ENCODE peak calls at places on chromosomes 4 and X, in four cellular contexts. H is SK-N-SH, I is HepG2, U is WTC11. X is an unnamed sample.

GRCh38 chr4:15778742-15779231 is 659 bp downstream of the CD38 start:
- DNase-seq in H (no peak), I (no peak), U (peak), X (no peak)

GRCh38 chrX:86121916-86122315 is 26.3 kb upstream of the DACH2 start:
- DNase-seq in H (no peak), I (no peak), U (peak), X (no peak)

GRCh38 chr4:126737899-126738526 is 894.7 kb upstream of the INTU start:
- DNase-seq in H (no peak), I (no peak), U (no peak), X (peak)

GRCh38 chrX:123961268-123962005 is at the start of gene STAG2:
- DNase-seq in H (peak), I (peak), U (peak), X (peak)

GRCh38 chr4:74608151-74608949 is 163.4 kb downstream of the AREG start:
- DNase-seq in H (no peak), I (no peak), U (no peak), X (no peak)

GRCh38 chr4:8544741-8545438 is 35.3 kb upstream of the GPR78 start:
- DNase-seq in H (no peak), I (no peak), U (no peak), X (no peak)

GRCh38 chr4:114250439-114250891 is 271.0 kb upstream of the ARSJ start:
- DNase-seq in H (no peak), I (no peak), U (no peak), X (no peak)

GRCh38 chr4:11675051-11675800 is 246.5 kb upstream of the HS3ST1 start:
- DNase-seq in H (no peak), I (no peak), U (no peak), X (no peak)

GRCh38 chr4:175891863-175892262 is 79.8 kb upstream of the GPM6A start:
- DNase-seq in H (peak), I (peak), U (no peak), X (no peak)

GRCh38 chr4:8191136-8191747 is 7.8 kb upstream of the SH3TC1 start:
- DNase-seq in H (no peak), I (peak), U (no peak), X (peak)

GRCh38 chr4:98929341-98930267 is 671 bp upstream of the EIF4E start:
- DNase-seq in H (peak), I (peak), U (peak), X (peak)

DNA sequence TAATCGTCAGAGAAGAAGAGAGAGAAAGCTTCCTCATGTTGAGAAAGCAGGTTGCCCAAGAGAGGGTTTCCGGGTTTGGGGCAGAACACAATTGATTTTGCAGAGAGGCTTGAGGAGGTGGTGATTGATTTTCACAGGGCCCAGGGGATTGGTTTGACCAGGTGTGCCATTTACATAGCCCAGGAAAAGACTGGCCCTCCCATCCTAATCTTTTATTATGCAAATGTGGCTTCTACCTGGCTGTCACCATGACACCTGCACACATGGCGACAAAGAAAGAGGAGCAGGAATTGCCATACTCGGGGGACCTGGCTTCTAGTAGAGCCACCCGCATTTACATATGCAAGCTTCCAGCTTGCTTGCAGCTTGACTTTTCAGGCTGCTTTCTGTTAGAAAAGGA is 405.3 kb downstream of the PPP4R3C start:
- DNase-seq in H (no peak), I (no peak), U (peak), X (no peak)
- TF ChIP-seq FOXJ3 in H (no peak), I (no peak), U (no peak), X (no peak)

GRCh38 chr4:158722291-158722916 is 792 bp downstream of the PPID start:
- DNase-seq in H (peak), I (peak), U (no peak), X (peak)
- TF ChIP-seq FOXJ3 in H (no peak), I (no peak), U (no peak), X (no peak)

GRCh38 chrX:129925305-129926092 is 19.5 kb downstream of the UTP14A start:
- DNase-seq in H (peak), I (peak), U (peak), X (peak)
- TF ChIP-seq FOXJ3 in H (no peak), I (no peak), U (no peak), X (no peak)

GRCh38 chr4:61201562-61202099 is 1.5 kb downstream of the ADGRL3 start:
- DNase-seq in H (peak), I (no peak), U (no peak), X (no peak)

GRCh38 chr4:61202100-61202637 is 2.0 kb downstream of the ADGRL3 start:
- DNase-seq in H (peak), I (no peak), U (peak), X (no peak)

GRCh38 chr4:61199869-61200194 is 294 bp upstream of the ADGRL3 start:
- DNase-seq in H (no peak), I (no peak), U (no peak), X (no peak)

GRCh38 chr4:61200195-61200990 is at the start of gene ADGRL3:
- DNase-seq in H (peak), I (no peak), U (peak), X (peak)

DNA sequence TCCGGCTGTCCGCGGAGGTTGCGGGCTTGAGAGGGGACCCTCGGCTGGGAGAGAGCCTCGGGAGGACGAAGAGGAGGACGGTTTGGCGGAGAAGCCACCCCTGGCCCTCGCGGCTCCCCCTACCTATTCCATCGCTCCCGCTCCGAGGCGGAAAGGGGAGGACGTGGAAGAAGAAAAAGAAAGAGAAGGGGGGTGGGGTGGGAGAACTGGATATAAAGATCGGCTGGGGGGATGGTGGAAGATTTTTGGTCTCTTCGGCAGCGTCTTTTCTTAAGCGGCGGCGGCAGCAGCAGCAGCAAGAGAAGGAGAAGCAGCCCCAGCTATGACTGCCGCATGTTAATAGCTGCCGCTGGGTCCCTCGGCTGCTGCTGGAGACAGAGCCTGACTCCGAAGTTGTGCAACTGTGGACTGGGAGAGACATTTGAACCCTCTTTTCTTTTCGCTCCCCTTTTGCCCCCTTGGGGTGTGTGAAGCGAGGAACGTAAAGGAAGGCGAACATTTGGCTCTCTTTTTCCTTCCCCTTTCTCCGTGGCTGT is 933 bp downstream of the ADGRL3 start:
- DNase-seq in H (peak), I (no peak), U (peak), X (no peak)
- TF ChIP-seq FOXJ3 in H (no peak), I (no peak), U (no peak), X (no peak)

DNA sequence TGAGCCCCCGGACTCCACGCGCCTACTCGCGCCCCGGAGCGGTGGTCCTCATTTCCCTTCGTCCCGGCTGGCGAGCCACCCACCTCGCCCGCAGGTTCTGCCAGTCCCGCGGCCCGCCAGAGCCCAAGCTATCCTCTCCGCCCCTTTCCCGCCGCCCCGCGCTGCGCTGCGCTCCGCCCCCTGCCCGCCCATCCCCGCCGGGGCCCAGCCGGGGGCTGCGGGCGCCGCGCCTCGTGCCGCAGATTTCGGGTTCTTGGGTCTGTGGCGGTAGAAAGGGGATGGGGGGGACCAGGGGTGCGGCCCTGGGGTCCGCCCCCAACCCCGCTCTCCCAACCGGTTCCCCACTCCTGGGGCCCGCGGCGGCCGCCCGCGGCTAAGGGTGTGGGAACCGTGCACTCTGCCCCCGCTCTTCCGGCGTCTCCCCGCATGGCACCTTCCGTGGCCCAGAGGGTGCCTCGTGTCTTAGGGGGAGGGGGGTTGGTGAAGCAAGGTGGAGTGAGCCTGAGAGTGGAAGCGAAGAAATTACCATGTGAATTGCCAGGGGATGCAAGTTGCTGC is 650.8 kb upstream of the DIPK2B start:
- DNase-seq in H (peak), I (no peak), U (peak), X (no peak)
- TF ChIP-seq FOXJ3 in H (no peak), I (no peak), U (no peak), X (no peak)